ENCODE peak calls at places on chromosomes 3 and 15, in six cellular contexts. G is CD4-positive, alpha-beta T cell; H is fibroblast of mammary gland; Z is activated naive CD8-positive, alpha-beta T cell treated with anti-CD3 and anti-CD28 coated beads, Interleukin-2, amount 50 U/mL, for 16 hours; X is GM13977; B is activated gamma-delta T cell treated with Interleukin-2 at 50 U/mL for 16 hours. D is an unnamed sample.

GRCh38 chr3:66253790-66254620 is 33.2 kb downstream of the SLC25A26 start:
- DNase-seq in G (no peak), H (peak), Z (no peak), X (peak), B (no peak), D (peak)

GRCh38 chr15:48178612-48178931 is 477 bp upstream of the MYEF2 start:
- DNase-seq in G (no peak), H (no peak), Z (no peak), X (no peak), B (no peak), D (no peak)

GRCh38 chr3:127714151-127714571 is 41.4 kb downstream of the ABTB1 start:
- DNase-seq in G (no peak), H (no peak), Z (no peak), X (no peak), B (no peak), D (no peak)

GRCh38 chr3:67723863-67724262 is 69.5 kb upstream of the SUCLG2 start:
- DNase-seq in G (no peak), H (no peak), Z (no peak), X (no peak), B (no peak), D (no peak)

GRCh38 chr15:71732636-71733035 is 77.7 kb upstream of the NR2E3 start:
- DNase-seq in G (no peak), H (no peak), Z (no peak), X (no peak), B (no peak), D (no peak)

GRCh38 chr3:48966876-48967361 is 23.1 kb upstream of the P4HTM start:
- DNase-seq in G (no peak), H (peak), Z (no peak), X (no peak), B (no peak), D (no peak)

GRCh38 chr3:172290457-172290856 is 157.8 kb downstream of the GHSR start:
- DNase-seq in G (no peak), H (no peak), Z (no peak), X (no peak), B (no peak), D (no peak)

GRCh38 chr3:141647562-141647915 is 90.6 kb upstream of the RNF7 start:
- DNase-seq in G (no peak), H (no peak), Z (no peak), X (no peak), B (no peak), D (no peak)

GRCh38 chr3:105367063-105367405 is 325 bp downstream of the ALCAM start:
- DNase-seq in G (no peak), H (no peak), Z (no peak), X (peak), B (no peak), D (peak)

GRCh38 chr3:159253860-159254259 is 452.0 kb downstream of the MFSD1 start:
- DNase-seq in G (no peak), H (peak), Z (no peak), X (no peak), B (no peak), D (no peak)

GRCh38 chr15:70271422-70272088 is 173.8 kb upstream of the TLE3 start:
- DNase-seq in G (no peak), H (peak), Z (no peak), X (no peak), B (no peak), D (no peak)

GRCh38 chr3:177538743-177539730 is 341.8 kb upstream of the TBL1XR1 start:
- DNase-seq in G (no peak), H (no peak), Z (no peak), X (no peak), B (peak), D (peak)

GRCh38 chr3:149717391-149718056 is 34.8 kb downstream of the COMMD2 start:
- DNase-seq in G (no peak), H (peak), Z (no peak), X (peak), B (no peak), D (peak)

GRCh38 chr15:60933914-60934885 is 294.9 kb downstream of the RORA start:
- DNase-seq in G (no peak), H (no peak), Z (no peak), X (no peak), B (no peak), D (no peak)

GRCh38 chr3:56188201-56188600 is 280.1 kb downstream of the ERC2 start:
- DNase-seq in G (no peak), H (no peak), Z (no peak), X (no peak), B (no peak), D (no peak)

GRCh38 chr3:108006077-108006675 is 84.7 kb downstream of the CD47 start:
- DNase-seq in G (no peak), H (no peak), Z (no peak), X (no peak), B (no peak), D (no peak)

GRCh38 chr15:40906947-40907802 is 12.9 kb downstream of the VPS18 start:
- DNase-seq in G (peak), H (peak), Z (no peak), X (peak), B (peak), D (peak)

GRCh38 chr3:166360702-166361101 is 523.5 kb upstream of the BCHE start:
- DNase-seq in G (no peak), H (no peak), Z (no peak), X (no peak), B (no peak), D (no peak)

GRCh38 chr15:70092462-70092850 is 5.3 kb downstream of the TLE3 start:
- DNase-seq in G (no peak), H (no peak), Z (no peak), X (no peak), B (no peak), D (no peak)

GRCh38 chr3:45583021-45583851 is 11.3 kb upstream of the LIMD1 start:
- DNase-seq in G (no peak), H (peak), Z (no peak), X (no peak), B (no peak), D (no peak)

GRCh38 chr3:13346481-13347389 is 73.4 kb downstream of the NUP210 start:
- DNase-seq in G (peak), H (no peak), Z (peak), X (no peak), B (peak), D (no peak)

GRCh38 chr3:22795917-22796316 is 407.2 kb upstream of the UBE2E2 start:
- DNase-seq in G (no peak), H (peak), Z (no peak), X (no peak), B (no peak), D (peak)

GRCh38 chr15:94225616-94226015 is 5.7 kb upstream of the MCTP2 start:
- DNase-seq in G (no peak), H (no peak), Z (no peak), X (no peak), B (no peak), D (no peak)

GRCh38 chr3:44280631-44281030 is 38.9 kb downstream of the TOPAZ1 start:
- DNase-seq in G (no peak), H (no peak), Z (no peak), X (no peak), B (no peak), D (no peak)

GRCh38 chr3:117661636-117662095 is 952.1 kb downstream of the TUSC7 start:
- DNase-seq in G (no peak), H (peak), Z (no peak), X (no peak), B (no peak), D (no peak)

GRCh38 chr3:154464440-154465148 is 34.6 kb upstream of the GPR149 start:
- DNase-seq in G (no peak), H (no peak), Z (no peak), X (no peak), B (no peak), D (no peak)

GRCh38 chr3:21356402-21356801 is 394.6 kb downstream of the ZNF385D start:
- DNase-seq in G (no peak), H (peak), Z (no peak), X (no peak), B (no peak), D (no peak)

GRCh38 chr3:9213019-9213646 is 36.3 kb downstream of the SRGAP3 start:
- DNase-seq in G (no peak), H (no peak), Z (no peak), X (no peak), B (no peak), D (no peak)

GRCh38 chr3:139534444-139534812 is 5.1 kb downstream of the RBP1 start:
- DNase-seq in G (no peak), H (peak), Z (no peak), X (no peak), B (no peak), D (no peak)

GRCh38 chr3:125054436-125055164 is 1.2 kb downstream of the HEG1 start:
- DNase-seq in G (no peak), H (peak), Z (no peak), X (peak), B (no peak), D (peak)

GRCh38 chr15:30953731-30954378 is 37.6 kb downstream of the MTMR10 start:
- DNase-seq in G (no peak), H (peak), Z (no peak), X (no peak), B (no peak), D (no peak)

GRCh38 chr3:46489875-46490274 is 7.9 kb upstream of the RTP3 start:
- DNase-seq in G (no peak), H (peak), Z (no peak), X (no peak), B (no peak), D (peak)

GRCh38 chr3:138640537-138640936 is 32.0 kb downstream of the FAIM start:
- DNase-seq in G (no peak), H (peak), Z (no peak), X (no peak), B (no peak), D (no peak)

GRCh38 chr15:95712785-95713184 is 617.7 kb upstream of the NR2F2 start:
- DNase-seq in G (no peak), H (peak), Z (no peak), X (no peak), B (no peak), D (no peak)

D was measured in OCI-LY7.